ENCODE peak calls at places on chromosomes 2 and 18, in four cellular contexts. Q is stomach, K is A673, F is OCI-LY7. G is an unnamed sample.

GRCh38 chr2:177174456-177174855 is 38.1 kb upstream of the HNRNPA3 start:
- DNase-seq in Q (no peak), K (no peak), F (no peak), G (no peak)

GRCh38 chr2:30208453-30208852 is 22.9 kb upstream of the LBH start:
- DNase-seq in Q (peak; percentile 70), K (peak; percentile 89), F (peak; percentile 62), G (peak; percentile 68)

GRCh38 chr2:80053522-80054338 is 250.8 kb downstream of the LRRTM1 start:
- DNase-seq in Q (no peak), K (peak; percentile 34), F (no peak), G (peak; percentile 24)

GRCh38 chr2:127193164-127193947 is 26.7 kb downstream of the CYP27C1 start:
- DNase-seq in Q (no peak), K (no peak), F (no peak), G (no peak)

GRCh38 chr18:27185025-27185763 is at the start of gene CHST9:
- DNase-seq in Q (peak; percentile 27), K (no peak), F (no peak), G (no peak)

GRCh38 chr2:12502759-12503158 is 214.0 kb upstream of the TRIB2 start:
- DNase-seq in Q (no peak), K (no peak), F (no peak), G (no peak)

GRCh38 chr2:198630384-198630783 is 826.0 kb downstream of the PLCL1 start:
- DNase-seq in Q (no peak), K (no peak), F (no peak), G (no peak)

GRCh38 chr2:215866594-215866993 is 146.8 kb downstream of the MREG start:
- DNase-seq in Q (no peak), K (peak; percentile 62), F (no peak), G (no peak)

GRCh38 chr2:156472686-156473085 is 36.5 kb downstream of the GPD2 start:
- DNase-seq in Q (no peak), K (no peak), F (no peak), G (no peak)

GRCh38 chr18:45386256-45386655 is 229.0 kb upstream of the SLC14A2 start:
- DNase-seq in Q (no peak), K (peak; percentile 48), F (peak; percentile 6), G (no peak)

GRCh38 chr18:69946608-69947155 is 991 bp downstream of the CD226 start:
- DNase-seq in Q (no peak), K (no peak), F (no peak), G (no peak)

GRCh38 chr2:146579154-146579930 is 1265.5 kb upstream of the ACVR2A start:
- DNase-seq in Q (no peak), K (peak; percentile 69), F (no peak), G (no peak)

GRCh38 chr2:238426568-238427434 is at the start of gene ASB1:
- DNase-seq in Q (peak; percentile 71), K (peak; percentile 86), F (peak; percentile 93), G (peak; percentile 74)
- H3K27ac ChIP-seq in Q (peak within 1 kb of the TSS; percentile 91), K (peak within 1 kb of the TSS; percentile 92), F (peak within 1 kb of the TSS; percentile 70), G (peak within 1 kb of the TSS; percentile 94)

DNA sequence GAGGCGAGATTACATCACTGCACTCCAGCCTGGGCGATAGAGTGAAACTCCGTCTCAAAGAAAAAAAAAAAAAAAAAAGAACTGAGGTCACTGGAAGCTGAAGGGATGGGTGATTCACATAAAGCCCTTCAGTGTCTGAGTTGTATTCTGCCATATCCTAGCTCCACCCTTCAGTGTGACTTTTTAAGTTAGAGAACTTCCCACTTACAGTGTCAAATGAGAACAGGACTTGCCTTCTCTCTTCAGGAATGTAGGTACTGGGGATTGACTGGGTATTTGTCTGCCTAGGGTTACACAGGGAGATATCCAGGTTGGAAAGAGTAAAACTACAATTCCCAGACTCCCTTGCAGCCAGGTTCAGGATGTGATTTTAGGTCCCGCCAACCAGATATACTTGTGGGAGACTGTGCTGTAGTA is 37.9 kb downstream of the EHD3 start:
- DNase-seq in Q (no peak), K (no peak), F (no peak), G (no peak)
- H3K4me1 ChIP-seq in Q (no peaks in the 10 kb centered on the region), K (peaks cover 13% of the 10 kb centered on the region), F (peaks cover 6% of the 10 kb centered on the region), G (no peaks in the 10 kb centered on the region)

GRCh38 chr2:43458002-43458628 is 137.7 kb downstream of the THADA start:
- DNase-seq in Q (no peak), K (no peak), F (no peak), G (no peak)
- H3K4me3 ChIP-seq in Q (no peak overlapping the region), K (no peak overlapping the region), F (no peak overlapping the region), G (no peak overlapping the region)

GRCh38 chr2:160736148-160736547 is 242.5 kb upstream of the RBMS1 start:
- DNase-seq in Q (no peak), K (no peak), F (no peak), G (no peak)
- H3K27ac ChIP-seq in Q (no peak overlapping the region), K (no peak overlapping the region), F (no peak overlapping the region), G (no peak overlapping the region)

G was measured in small intestine.